ENCODE peak calls at places on chromosome 16, in six cellular contexts. L, Q, P, G, Z and H are unnamed samples.

GRCh38 chr16:69424935-69425784 is 741 bp downstream of the CYB5B start:
- DNase-seq in L (no peak), P (no peak), Q (no peak), G (no peak), Z (no peak), H (no peak)

GRCh38 chr16:1688807-1689560 is 10.9 kb downstream of the JPT2 start:
- DNase-seq in Q (no peak), L (no peak), Z (peak; percentile 96), G (no peak), P (no peak), H (no peak)

GRCh38 chr16:21081329-21081728 is 69.3 kb downstream of the DNAH3 start:
- DNase-seq in P (no peak), Q (no peak), Z (no peak), L (no peak), G (no peak), H (no peak)

GRCh38 chr16:50841081-50841886 is 99.4 kb downstream of the CYLD start:
- DNase-seq in Z (no peak), L (no peak), G (peak; percentile 8), Q (no peak), P (no peak), H (no peak)

GRCh38 chr16:79885320-79885719 is 284.8 kb upstream of the MAF start:
- DNase-seq in L (peak; percentile 80), G (no peak), Q (no peak), P (no peak), Z (no peak), H (no peak)

GRCh38 chr16:81695431-81695890 is 83.6 kb upstream of the PLCG2 start:
- DNase-seq in Z (no peak), P (no peak), L (peak; percentile 76), G (no peak), Q (no peak), H (no peak)

GRCh38 chr16:27642753-27643152 is 92.8 kb downstream of the KATNIP start:
- DNase-seq in P (no peak), Q (no peak), L (no peak), Z (no peak), G (no peak), H (no peak)

GRCh38 chr16:85347213-85347591 is 234.9 kb upstream of the CIBAR2 start:
- DNase-seq in L (no peak), G (no peak), P (no peak), Z (no peak), Q (no peak), H (no peak)

GRCh38 chr16:79066621-79067020 is 533.9 kb downstream of the MAF start:
- DNase-seq in P (no peak), G (no peak), Q (no peak), Z (no peak), L (no peak), H (no peak)

GRCh38 chr16:52785653-52786052 is 238.7 kb upstream of the TOX3 start:
- DNase-seq in P (no peak), Z (no peak), L (no peak), Q (no peak), G (no peak), H (no peak)

GRCh38 chr16:79897444-79898146 is 297.1 kb upstream of the MAF start:
- DNase-seq in P (no peak), G (no peak), Q (no peak), Z (peak; percentile 56), L (no peak), H (no peak)

DNA sequence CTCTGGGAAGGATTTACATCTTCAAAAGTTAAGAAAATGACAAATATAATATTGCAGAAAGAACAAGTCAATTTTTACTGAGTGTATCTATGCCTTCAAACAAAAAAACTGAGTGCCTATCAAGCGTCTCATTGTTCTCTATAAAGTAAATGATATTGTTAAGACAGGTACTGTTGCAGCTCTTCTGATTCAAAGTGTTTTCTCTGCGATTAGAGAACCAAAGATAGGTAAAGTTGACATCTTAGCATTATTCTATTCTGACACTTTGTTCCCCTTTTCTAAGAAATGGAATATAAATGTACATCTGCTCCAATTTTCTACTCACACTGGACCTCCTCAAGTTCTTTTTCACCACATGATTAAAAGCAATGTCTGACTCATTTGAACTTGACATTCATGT is 1317.7 kb downstream of the CDH11 start:
- DNase-seq in P (no peak), G (no peak), Q (no peak), L (no peak), Z (no peak), H (no peak)
- TF ChIP-seq CTCF in P (no peak), G (no peak), Q (no peak), L (no peak), Z (no peak), H (no peak)

GRCh38 chr16:30187971-30188561 is 4.7 kb downstream of the CORO1A start:
- DNase-seq in Z (no peak), G (no peak), L (no peak), P (no peak), Q (no peak), H (no peak)

GRCh38 chr16:30187556-30187865 is 4.1 kb downstream of the CORO1A start:
- DNase-seq in G (no peak), L (no peak), Z (no peak), P (no peak), Q (no peak), H (no peak)

GRCh38 chr16:30186444-30186781 is 3.0 kb downstream of the CORO1A start:
- DNase-seq in G (no peak), Q (no peak), L (no peak), Z (no peak), P (no peak), H (no peak)

GRCh38 chr16:30185683-30186421 is 2.5 kb downstream of the CORO1A start:
- DNase-seq in L (no peak), P (no peak), Z (no peak), G (no peak), Q (peak; percentile 23), H (peak; percentile 14)

DNA sequence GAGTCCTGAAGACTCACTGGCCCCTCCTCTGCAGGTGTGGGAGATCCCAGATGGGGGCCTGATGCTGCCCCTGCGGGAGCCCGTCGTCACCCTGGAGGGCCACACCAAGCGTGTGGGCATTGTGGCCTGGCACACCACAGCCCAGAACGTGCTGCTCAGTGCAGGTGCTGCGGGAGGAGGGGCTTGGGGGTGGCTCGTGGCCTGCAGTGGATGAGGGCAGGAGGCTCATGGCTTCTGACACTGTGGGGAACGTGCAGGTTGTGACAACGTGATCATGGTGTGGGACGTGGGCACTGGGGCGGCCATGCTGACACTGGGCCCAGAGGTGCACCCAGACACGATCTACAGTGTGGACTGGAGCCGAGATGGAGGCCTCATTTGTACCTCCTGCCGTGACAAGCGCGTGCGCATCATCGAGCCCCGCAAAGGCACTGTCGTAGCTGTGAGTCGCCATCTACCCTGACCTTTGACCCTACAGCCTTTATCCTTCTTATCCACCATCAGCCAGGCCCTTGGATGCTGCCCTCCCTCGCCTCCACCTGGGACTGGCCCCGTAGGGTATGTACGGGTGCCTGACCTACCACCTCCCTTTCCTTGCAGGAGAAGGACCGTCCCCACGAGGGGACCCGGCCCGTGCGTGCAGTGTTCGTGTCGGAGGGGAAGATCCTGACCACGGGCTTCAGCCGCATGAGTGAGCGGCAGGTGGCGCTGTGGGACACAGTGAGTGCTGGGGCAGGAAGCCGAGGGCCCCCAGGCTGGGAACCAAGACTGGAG is 3.6 kb downstream of the CORO1A start:
- DNase-seq in L (peak; percentile 41), Z (no peak), G (peak; percentile 49), Q (peak; percentile 47), P (peak; percentile 51), H (peak; percentile 81)
- TF ChIP-seq CTCF in L (no peak), Z (peak; percentile 65), G (peak; percentile 63), Q (peak; percentile 49), P (peak; percentile 60), H (peak; percentile 68)

GRCh38 chr16:88700636-88701482 is 5.3 kb downstream of the RNF166 start:
- DNase-seq in P (no peak), Q (peak; percentile 81), Z (peak; percentile 56), G (no peak), L (peak; percentile 80), H (no peak)
- TF ChIP-seq CTCF in P (no peak), Q (no peak), Z (no peak), G (no peak), L (no peak), H (no peak)

GRCh38 chr16:59192551-59193199 is 458.6 kb upstream of the GOT2 start:
- DNase-seq in Z (no peak), L (no peak), Q (no peak), G (no peak), P (peak; percentile 63), H (peak; percentile 68)
- TF ChIP-seq CTCF in Z (peak; percentile 65), L (no peak), Q (no peak), G (peak; percentile 53), P (peak; percentile 62), H (peak; percentile 73)

GRCh38 chr16:66717112-66717675 is 20.7 kb upstream of the CMTM4 start:
- DNase-seq in Z (no peak), G (no peak), Q (no peak), P (peak; percentile 48), L (no peak), H (peak; percentile 77)
- TF ChIP-seq CTCF in Z (peak; percentile 50), G (peak; percentile 54), Q (no peak), P (peak; percentile 61), L (no peak), H (peak; percentile 51)

GRCh38 chr16:86639354-86639753 is 61.0 kb downstream of the FOXL1 start:
- DNase-seq in Z (no peak), P (no peak), Q (no peak), L (no peak), G (no peak), H (no peak)

GRCh38 chr16:86635926-86636325 is 57.6 kb downstream of the FOXL1 start:
- DNase-seq in Q (no peak), P (no peak), Z (no peak), G (no peak), L (no peak), H (no peak)

GRCh38 chr16:86637744-86638143 is 59.4 kb downstream of the FOXL1 start:
- DNase-seq in Q (no peak), L (no peak), P (no peak), G (no peak), Z (no peak), H (no peak)

GRCh38 chr16:86640265-86640843 is 62.0 kb downstream of the FOXL1 start:
- DNase-seq in P (no peak), L (no peak), G (no peak), Z (no peak), Q (no peak), H (no peak)

DNA sequence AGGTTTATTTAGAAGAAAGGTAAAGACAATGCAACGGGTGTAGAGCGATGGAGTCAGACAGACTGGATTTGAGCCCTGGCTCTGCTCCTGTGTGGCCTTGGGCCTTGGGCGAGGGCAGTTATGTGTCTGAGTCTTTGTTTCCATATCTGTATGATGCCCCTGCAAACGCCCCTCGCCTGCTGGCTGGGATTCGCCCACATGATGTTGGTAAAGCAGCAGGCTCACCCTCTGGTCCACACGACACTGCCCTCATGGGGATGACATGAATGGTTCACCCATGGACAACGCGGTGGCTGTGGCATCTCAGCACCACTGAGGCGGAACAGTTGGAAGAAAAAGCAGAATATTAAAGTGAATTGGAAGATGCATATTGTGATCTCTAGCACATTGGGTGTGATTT is 60.3 kb downstream of the FOXL1 start:
- DNase-seq in G (no peak), Q (no peak), Z (no peak), L (no peak), P (no peak), H (no peak)
- TF ChIP-seq CTCF in G (no peak), Q (no peak), Z (no peak), L (no peak), P (no peak), H (no peak)

GRCh38 chr16:25709182-25709581 is 17.4 kb downstream of the HS3ST4 start:
- DNase-seq in L (no peak), Z (no peak), P (no peak), Q (no peak), G (no peak), H (no peak)

GRCh38 chr16:25713785-25714570 is 22.2 kb downstream of the HS3ST4 start:
- DNase-seq in Q (no peak), P (no peak), Z (no peak), G (no peak), L (no peak), H (peak; percentile 26)

GRCh38 chr16:25707553-25707952 is 15.8 kb downstream of the HS3ST4 start:
- DNase-seq in G (no peak), P (no peak), Q (no peak), L (no peak), Z (no peak), H (no peak)

GRCh38 chr16:25707982-25708583 is 16.3 kb downstream of the HS3ST4 start:
- DNase-seq in L (no peak), Q (no peak), Z (no peak), G (no peak), P (no peak), H (peak; percentile 26)
- TF ChIP-seq CTCF in L (no peak), Q (no peak), Z (peak; percentile 51), G (peak; percentile 70), P (peak; percentile 69), H (peak; percentile 59)